ENCODE peak calls at places on chromosomes 16 and 17, in five cellular contexts. P, W, F, O and X are unnamed samples.

GRCh38 chr17:39166437-39167335 is 725 bp upstream of the ARL5C start:
- DNase-seq in W (no peak), F (no peak), O (no peak), P (no peak), X (no peak)

GRCh38 chr16:30110661-30111060 is 2.7 kb downstream of the GDPD3 start:
- DNase-seq in W (no peak), F (no peak), O (no peak), P (no peak), X (no peak)

GRCh38 chr17:81027591-81028505 is 7.1 kb upstream of the BAIAP2 start:
- DNase-seq in W (no peak), F (no peak), O (peak), P (no peak), X (no peak)

GRCh38 chr17:1029196-1029911 is 32.4 kb downstream of the TIMM22 start:
- DNase-seq in P (no peak), W (no peak), O (no peak), F (no peak), X (no peak)

GRCh38 chr17:58245428-58246103 is 7.2 kb downstream of the LPO start:
- DNase-seq in P (peak), W (no peak), O (no peak), F (no peak), X (no peak)

GRCh38 chr16:64416232-64417010 is 705.4 kb downstream of the CDH11 start:
- DNase-seq in F (no peak), P (no peak), W (no peak), O (no peak), X (no peak)

GRCh38 chr16:84597518-84598390 is 20.1 kb downstream of the COTL1 start:
- DNase-seq in P (no peak), W (no peak), F (no peak), O (no peak), X (no peak)

GRCh38 chr17:2049333-2050245 is 5.3 kb upstream of the HIC1 start:
- DNase-seq in P (no peak), W (peak), F (no peak), O (peak), X (peak)

GRCh38 chr17:69363488-69364210 is 36.7 kb upstream of the ABCA5 start:
- DNase-seq in F (no peak), P (no peak), O (no peak), W (no peak), X (no peak)

GRCh38 chr17:8384801-8385335 is 1.9 kb upstream of the RPL26 start:
- DNase-seq in O (no peak), F (no peak), W (no peak), P (no peak), X (no peak)

GRCh38 chr17:76781056-76781982 is 43.4 kb downstream of the MFSD11 start:
- DNase-seq in W (no peak), O (no peak), P (no peak), F (no peak), X (no peak)

GRCh38 chr16:28882476-28883180 is 4.3 kb downstream of the ATP2A1 start:
- DNase-seq in P (no peak), W (no peak), F (no peak), O (no peak), X (no peak)

GRCh38 chr16:86823895-86824671 is 245.7 kb downstream of the FOXL1 start:
- DNase-seq in W (no peak), O (no peak), F (no peak), P (no peak), X (no peak)

GRCh38 chr17:38591759-38592241 is 14.0 kb downstream of the SRCIN1 start:
- DNase-seq in O (peak), F (no peak), W (no peak), P (no peak), X (no peak)

GRCh38 chr17:7883781-7884386 is 4.7 kb upstream of the CHD3 start:
- DNase-seq in W (peak), P (no peak), F (no peak), O (peak), X (no peak)

GRCh38 chr16:89435051-89435450 is 55.3 kb downstream of the ANKRD11 start:
- DNase-seq in F (no peak), W (peak), O (no peak), P (no peak), X (no peak)

GRCh38 chr17:7889166-7889584 is 586 bp downstream of the CHD3 start:
- DNase-seq in W (no peak), F (no peak), O (peak), P (peak), X (peak)

GRCh38 chr16:49620158-49620867 is 235.6 kb downstream of the ZNF423 start:
- DNase-seq in O (peak), W (peak), F (no peak), P (peak), X (no peak)

GRCh38 chr17:21119247-21119944 is 7.4 kb upstream of the DHRS7B start:
- DNase-seq in P (peak), O (peak), W (peak), F (no peak), X (peak)

GRCh38 chr17:30290696-30291570 is 811 bp downstream of the BLMH start:
- DNase-seq in P (peak), O (peak), W (peak), F (no peak), X (peak)
- TF ChIP-seq FOXM1 in P (no peak), O (no peak), W (no peak), F (no peak), X (no peak)

DNA sequence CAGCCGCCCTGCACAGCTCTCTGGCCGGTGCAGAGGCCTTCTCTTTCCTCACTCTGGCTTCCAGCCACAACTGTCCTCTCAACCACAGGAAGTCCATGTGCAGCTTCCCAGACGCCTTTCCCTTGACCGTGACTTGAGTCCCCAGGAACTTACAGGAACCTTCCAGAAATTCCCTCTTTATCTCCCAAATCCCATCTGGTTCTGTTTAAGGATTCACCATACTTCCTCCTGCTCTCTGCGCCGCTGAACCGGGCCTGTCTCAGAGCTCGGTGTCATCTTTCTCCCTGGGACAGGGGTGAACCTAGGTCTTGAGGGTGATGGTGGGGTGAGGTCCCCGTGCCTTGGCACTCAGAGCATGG is 65.2 kb upstream of the ZNF469 start:
- DNase-seq in O (no peak), W (no peak), F (no peak), P (no peak), X (no peak)
- TF ChIP-seq FOXM1 in O (no peak), W (no peak), F (no peak), P (no peak), X (no peak)

GRCh38 chr17:75088465-75088895 is 726 bp downstream of the SLC16A5 start:
- DNase-seq in F (no peak), W (no peak), O (no peak), P (no peak), X (no peak)

GRCh38 chr17:75093543-75094158 is 5.9 kb downstream of the SLC16A5 start:
- DNase-seq in O (no peak), F (no peak), P (no peak), W (no peak), X (no peak)

GRCh38 chr17:75091855-75092327 is 4.1 kb downstream of the SLC16A5 start:
- DNase-seq in F (no peak), W (peak), O (no peak), P (no peak), X (no peak)

GRCh38 chr17:75088902-75089417 is 1.2 kb downstream of the SLC16A5 start:
- DNase-seq in P (peak), O (no peak), W (no peak), F (no peak), X (no peak)

DNA sequence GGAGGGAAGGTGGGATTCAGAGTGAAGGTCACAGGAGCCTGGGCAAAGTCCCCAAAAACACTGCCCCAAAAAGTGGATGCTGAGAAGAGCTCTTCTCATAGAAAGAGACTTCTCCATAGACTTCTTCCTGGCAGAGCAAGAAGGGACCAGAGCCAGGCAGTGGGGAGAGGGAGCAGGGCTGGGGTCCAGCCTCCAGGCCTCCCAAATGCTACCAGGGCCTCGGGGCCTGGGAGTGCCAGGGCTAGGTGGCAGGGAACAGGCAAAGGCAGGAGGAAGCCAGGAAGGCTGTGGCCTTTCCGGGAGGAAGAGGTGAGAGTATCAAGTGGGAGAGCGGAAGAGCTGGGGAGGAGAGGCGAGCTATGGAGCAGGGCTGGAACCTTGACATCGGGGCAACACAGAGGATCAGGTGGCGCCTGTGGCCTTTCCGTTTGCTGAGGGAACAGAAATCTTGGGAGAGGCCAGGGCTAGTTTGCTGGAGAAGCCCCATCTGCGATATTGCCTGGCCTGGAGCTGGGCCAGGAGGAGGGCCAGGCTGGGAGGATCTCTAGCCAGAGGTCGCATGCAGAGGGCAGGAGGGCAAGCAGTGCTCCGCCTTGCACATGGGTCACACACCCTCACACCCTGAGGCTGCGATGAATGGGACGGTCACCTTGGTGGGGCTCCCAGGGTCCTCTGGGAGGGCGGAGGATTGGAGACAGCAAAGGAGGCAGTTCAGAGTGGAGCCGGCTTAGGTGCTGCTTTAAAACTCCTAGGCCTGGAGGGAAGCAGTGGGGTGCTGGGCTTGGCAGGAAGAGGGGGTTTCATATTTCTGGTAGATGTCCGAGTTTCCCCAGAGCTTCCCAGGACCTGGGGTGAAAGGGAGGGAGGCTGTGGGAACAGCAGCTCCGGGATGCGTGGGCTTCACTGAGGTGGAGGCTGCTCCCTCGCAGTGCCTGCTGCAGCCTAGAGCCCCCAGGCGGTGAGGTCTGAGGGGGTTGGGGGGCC is 3.4 kb downstream of the SLC16A5 start:
- DNase-seq in O (peak), P (peak), F (no peak), W (peak), X (no peak)
- TF ChIP-seq FOXM1 in O (no peak), P (no peak), F (no peak), W (no peak), X (no peak)

GRCh38 chr16:46763147-46763546 is 15.0 kb upstream of the MYLK3 start:
- DNase-seq in O (no peak), F (no peak), W (no peak), P (no peak), X (no peak)
- TF ChIP-seq FOXM1 in O (no peak), F (no peak), W (no peak), P (no peak), X (no peak)

GRCh38 chr16:23967775-23968571 is 132.2 kb downstream of the PRKCB start:
- DNase-seq in O (no peak), F (no peak), P (peak), W (no peak), X (no peak)
- TF ChIP-seq FOXM1 in O (no peak), F (no peak), P (no peak), W (no peak), X (no peak)

GRCh38 chr16:56933266-56933619 is 1.3 kb downstream of the HERPUD1 start:
- DNase-seq in O (no peak), W (no peak), P (no peak), F (no peak), X (no peak)
- TF ChIP-seq FOXM1 in O (no peak), W (no peak), P (no peak), F (no peak), X (no peak)

GRCh38 chr16:21593530-21594289 is 5.7 kb upstream of the METTL9 start:
- DNase-seq in P (no peak), W (no peak), O (no peak), F (no peak), X (no peak)

GRCh38 chr16:21590791-21591190 is 8.6 kb upstream of the METTL9 start:
- DNase-seq in W (no peak), F (no peak), P (no peak), O (no peak), X (no peak)

GRCh38 chr16:21584817-21585216 is 14.6 kb upstream of the METTL9 start:
- DNase-seq in F (no peak), O (no peak), P (no peak), W (no peak), X (no peak)

GRCh38 chr16:21589551-21589950 is 9.8 kb upstream of the METTL9 start:
- DNase-seq in P (no peak), F (no peak), O (no peak), W (no peak), X (no peak)

GRCh38 chr16:21590287-21590686 is 9.1 kb upstream of the METTL9 start:
- DNase-seq in F (no peak), W (no peak), P (no peak), O (no peak), X (no peak)
- TF ChIP-seq FOXM1 in F (no peak), W (no peak), P (no peak), O (no peak), X (no peak)

GRCh38 chr16:72873853-72874252 is 174.1 kb downstream of the ZFHX3 start:
- DNase-seq in F (no peak), O (no peak), W (peak), P (no peak), X (no peak)
- TF ChIP-seq FOXM1 in F (no peak), O (no peak), W (no peak), P (no peak), X (no peak)